ENCODE peak calls at places on chromosomes 13 and 19, in nine cellular contexts. T is foreskin fibroblast; I is fibroblast of the conjunctiva; A is endothelial cell; Y is stimulated activated CD4-positive, alpha-beta T cell treated with anti-CD3 and anti-CD28 coated beads, Interleukin-15, amount 100 ng/mL, for 1 hour; G is NCI-H748 treated with DMSO at 0.1 percent for 48 hours; U is pancreas; Q is heart right ventricle; L is HT-29. B is an unnamed sample.

GRCh38 chr13:40406405-40407138 is 259.9 kb downstream of the FOXO1 start:
- DNase-seq in T (peak; percentile 84), I (peak; percentile 17), A (no peak), Y (no peak), G (no peak), U (no peak), Q (no peak), L (no peak), B (no peak)

GRCh38 chr13:41675306-41675705 is 218.0 kb downstream of the RGCC start:
- DNase-seq in T (no peak), I (no peak), A (no peak), Y (no peak), G (no peak), U (no peak), Q (no peak), L (no peak), B (no peak)

GRCh38 chr19:290539-291521 is at the start of gene PLPP2:
- DNase-seq in T (no peak), I (no peak), A (no peak), Y (peak; percentile 20), G (peak; percentile 59), U (peak; percentile 86), Q (no peak), L (peak; percentile 16), B (no peak)

GRCh38 chr19:9620842-9621155 is 233 bp downstream of the ZNF561 start:
- DNase-seq in T (no peak), I (no peak), A (no peak), Y (no peak), G (no peak), U (no peak), Q (no peak), L (no peak), B (no peak)

GRCh38 chr13:98171806-98172569 is 5.1 kb downstream of the RNF113B start:
- DNase-seq in T (no peak), I (no peak), A (no peak), Y (no peak), G (no peak), U (peak; percentile 27), Q (peak; percentile 39), L (no peak), B (no peak)

GRCh38 chr13:37058801-37059135 is 720 bp downstream of the SUPT20H start:
- DNase-seq in T (no peak), I (peak; percentile 4), A (peak; percentile 27), Y (no peak), G (no peak), U (no peak), Q (no peak), L (peak; percentile 80), B (no peak)

GRCh38 chr13:21683034-21683733 is 12.3 kb downstream of the FGF9 start:
- DNase-seq in T (peak; percentile 32), I (no peak), A (no peak), Y (no peak), G (no peak), U (no peak), Q (no peak), L (no peak), B (peak; percentile 49)

GRCh38 chr13:29438772-29439171 is 156.7 kb downstream of the SLC7A1 start:
- DNase-seq in T (no peak), I (no peak), A (no peak), Y (no peak), G (no peak), U (no peak), Q (no peak), L (no peak), B (no peak)

GRCh38 chr13:99907038-99907437 is 64.5 kb downstream of the ZIC5 start:
- DNase-seq in T (no peak), I (no peak), A (no peak), Y (no peak), G (no peak), U (no peak), Q (no peak), L (no peak), B (no peak)

GRCh38 chr19:11422163-11423068 is 3.3 kb upstream of the RGL3 start:
- DNase-seq in T (peak; percentile 55), I (no peak), A (peak; percentile 39), Y (peak; percentile 39), G (no peak), U (peak; percentile 87), Q (peak; percentile 87), L (peak; percentile 60), B (no peak)

GRCh38 chr13:107210216-107211010 is 642.5 kb upstream of the ARGLU1 start:
- DNase-seq in T (no peak), I (no peak), A (no peak), Y (no peak), G (peak; percentile 99), U (no peak), Q (no peak), L (no peak), B (no peak)

GRCh38 chr13:102609696-102610095 is 12.9 kb downstream of the TPP2 start:
- DNase-seq in T (no peak), I (no peak), A (no peak), Y (no peak), G (no peak), U (no peak), Q (no peak), L (no peak), B (no peak)

GRCh38 chr13:105655046-105655445 is 880.4 kb downstream of the EFNB2 start:
- DNase-seq in T (peak; percentile 48), I (peak; percentile 47), A (no peak), Y (no peak), G (no peak), U (no peak), Q (no peak), L (no peak), B (peak; percentile 39)

GRCh38 chr19:14135985-14136508 is 342 bp downstream of the ASF1B start:
- DNase-seq in T (no peak), I (no peak), A (no peak), Y (no peak), G (no peak), U (no peak), Q (no peak), L (no peak), B (no peak)

GRCh38 chr19:30911491-30911890 is 437.7 kb downstream of the TSHZ3 start:
- DNase-seq in T (no peak), I (no peak), A (no peak), Y (no peak), G (no peak), U (no peak), Q (no peak), L (no peak), B (no peak)

GRCh38 chr13:25528266-25528665 is 156.5 kb downstream of the ATP8A2 start:
- DNase-seq in T (no peak), I (no peak), A (no peak), Y (no peak), G (no peak), U (no peak), Q (no peak), L (no peak), B (no peak)

GRCh38 chr19:11821474-11821873 is 7.4 kb downstream of the ZNF440 start:
- DNase-seq in T (peak; percentile 66), I (no peak), A (no peak), Y (no peak), G (no peak), U (no peak), Q (no peak), L (no peak), B (no peak)

GRCh38 chr19:3061214-3062161 is 807 bp downstream of the TLE5 start:
- DNase-seq in T (no peak), I (no peak), A (no peak), Y (peak; percentile 42), G (no peak), U (peak; percentile 73), Q (peak; percentile 78), L (no peak), B (no peak)

GRCh38 chr19:48726573-48726972 is 7.0 kb upstream of the MAMSTR start:
- DNase-seq in T (no peak), I (no peak), A (no peak), Y (no peak), G (no peak), U (peak; percentile 14), Q (no peak), L (no peak), B (no peak)

GRCh38 chr19:38266981-38267597 is 2.7 kb downstream of the SPINT2 start:
- DNase-seq in T (no peak), I (no peak), A (no peak), Y (no peak), G (no peak), U (no peak), Q (no peak), L (peak; percentile 86), B (no peak)

GRCh38 chr19:54137913-54138776 is 583 bp downstream of the CNOT3 start:
- DNase-seq in T (no peak), I (no peak), A (peak; percentile 40), Y (no peak), G (no peak), U (peak; percentile 70), Q (no peak), L (no peak), B (no peak)

GRCh38 chr19:11151181-11151580 is 4.4 kb downstream of the SPC24 start:
- DNase-seq in T (no peak), I (no peak), A (no peak), Y (no peak), G (no peak), U (no peak), Q (no peak), L (no peak), B (no peak)

GRCh38 chr13:100098445-100099116 is 9.7 kb downstream of the PCCA start:
- DNase-seq in T (no peak), I (no peak), A (no peak), Y (no peak), G (no peak), U (no peak), Q (no peak), L (no peak), B (no peak)

GRCh38 chr13:27379694-27380596 is 44.5 kb upstream of the GTF3A start:
- DNase-seq in T (peak; percentile 23), I (no peak), A (peak; percentile 86), Y (peak; percentile 43), G (peak; percentile 97), U (peak; percentile 81), Q (peak; percentile 39), L (peak; percentile 99), B (peak; percentile 33)

B was measured in stromal cell of bone marrow.